ENCODE peak calls at places on chromosomes 16 and 17, in five cellular contexts. U is GM18507, I is IMR-90, V is vagina, Z is iris pigment epithelial cell. N is an unnamed sample.

GRCh38 chr16:75319513-75320401 is 68.3 kb upstream of the BCAR1 start:
- DNase-seq in U (no peak), I (peak; percentile 92), V (no peak), Z (peak; percentile 96), N (no peak)

GRCh38 chr16:46899443-46900143 is 15.4 kb downstream of the GPT2 start:
- DNase-seq in U (no peak), I (peak; percentile 23), V (no peak), Z (peak; percentile 27), N (no peak)

GRCh38 chr17:33967608-33968349 is 287.3 kb upstream of the CCL2 start:
- DNase-seq in U (no peak), I (no peak), V (peak; percentile 84), Z (no peak), N (no peak)

GRCh38 chr17:33667671-33668070 is 374.6 kb upstream of the ASIC2 start:
- DNase-seq in U (no peak), I (no peak), V (no peak), Z (no peak), N (no peak)

GRCh38 chr16:54453863-54454262 is 167.3 kb upstream of the IRX3 start:
- DNase-seq in U (no peak), I (no peak), V (no peak), Z (no peak), N (no peak)

GRCh38 chr17:35242158-35242804 is 591 bp upstream of the SLFN5 start:
- DNase-seq in U (peak; percentile 71), I (peak; percentile 32), V (no peak), Z (peak; percentile 46), N (peak; percentile 69)

GRCh38 chr16:31474173-31474714 is 2.3 kb downstream of the TGFB1I1 start:
- DNase-seq in U (no peak), I (peak; percentile 90), V (no peak), Z (peak; percentile 85), N (no peak)

GRCh38 chr16:84121007-84121406 is 4.3 kb upstream of the MBTPS1 start:
- DNase-seq in U (no peak), I (no peak), V (no peak), Z (no peak), N (no peak)

GRCh38 chr17:32783602-32784001 is 93.3 kb downstream of the MYO1D start:
- DNase-seq in U (peak; percentile 36), I (peak; percentile 66), V (no peak), Z (peak; percentile 60), N (peak; percentile 73)

GRCh38 chr16:85638695-85639409 is 25.7 kb downstream of the GSE1 start:
- DNase-seq in U (no peak), I (no peak), V (no peak), Z (no peak), N (no peak)

GRCh38 chr16:27315333-27316037 is 1.7 kb downstream of the IL4R start:
- DNase-seq in U (no peak), I (peak; percentile 65), V (no peak), Z (peak; percentile 84), N (no peak)

GRCh38 chr17:28178800-28179199 is 136.3 kb downstream of the NLK start:
- DNase-seq in U (no peak), I (no peak), V (no peak), Z (no peak), N (no peak)

GRCh38 chr16:85062303-85062702 is 34.7 kb downstream of the KIAA0513 start:
- DNase-seq in U (no peak), I (no peak), V (no peak), Z (no peak), N (no peak)

GRCh38 chr17:19328441-19329061 is 34.0 kb downstream of the B9D1 start:
- DNase-seq in U (no peak), I (no peak), V (peak; percentile 77), Z (no peak), N (no peak)

GRCh38 chr17:48600244-48601098 is 4.3 kb downstream of the HOXB6 start:
- DNase-seq in U (no peak), I (peak; percentile 24), V (no peak), Z (no peak), N (no peak)

N was measured in NCI-H2171 treated with DMSO at 0.1 percent for 48 hours.